ENCODE peak calls at places on chromosomes 7 and 10, in five cellular contexts. B, A, D, X and O are unnamed samples.
A peak's percentile ranks its signal among the peaks of the same experiment; 100 is the strongest.

GRCh38 chr10:104209575-104210198 is 22.5 kb downstream of the CFAP43 start:
- DNase-seq in B (peak; percentile 66), A (peak; percentile 13), D (peak; percentile 27), X (peak; percentile 29), O (peak; percentile 15)

GRCh38 chr7:121872831-121873764 is at the start of gene PTPRZ1:
- DNase-seq in B (peak; percentile 26), A (peak; percentile 7), D (no peak), X (no peak), O (peak; percentile 12)

GRCh38 chr7:31811650-31812461 is 124.8 kb downstream of the PPP1R17 start:
- DNase-seq in B (no peak), A (no peak), D (peak; percentile 79), X (no peak), O (no peak)

GRCh38 chr7:2908103-2908683 is 64.1 kb upstream of the GNA12 start:
- DNase-seq in B (no peak), A (no peak), D (no peak), X (no peak), O (no peak)

GRCh38 chr7:31705377-31705776 is 18.4 kb downstream of the PPP1R17 start:
- DNase-seq in B (no peak), A (no peak), D (no peak), X (no peak), O (no peak)

GRCh38 chr10:88190123-88190522 is 326.7 kb downstream of the PTEN start:
- DNase-seq in B (no peak), A (no peak), D (no peak), X (no peak), O (no peak)

GRCh38 chr10:73898730-73899400 is 12.1 kb upstream of the PLAU start:
- DNase-seq in B (peak; percentile 44), A (no peak), D (peak; percentile 75), X (no peak), O (no peak)

GRCh38 chr7:73701357-73701995 is 18.0 kb downstream of the STX1A start:
- DNase-seq in B (peak; percentile 51), A (no peak), D (peak; percentile 28), X (peak; percentile 47), O (peak; percentile 68)

GRCh38 chr10:91082447-91082846 is 138.0 kb upstream of the PCGF5 start:
- DNase-seq in B (no peak), A (no peak), D (no peak), X (no peak), O (no peak)

GRCh38 chr7:46352335-46352954 is 431.4 kb upstream of the IGFBP3 start:
- DNase-seq in B (peak; percentile 74), A (peak; percentile 51), D (peak; percentile 49), X (peak; percentile 8), O (peak; percentile 29)

GRCh38 chr7:94127026-94127425 is 122.9 kb upstream of the BET1 start:
- DNase-seq in B (no peak), A (no peak), D (no peak), X (no peak), O (peak; percentile 61)

GRCh38 chr7:47721670-47722069 is 139.8 kb upstream of the TNS3 start:
- DNase-seq in B (no peak), A (no peak), D (no peak), X (no peak), O (no peak)

GRCh38 chr10:19592276-19592675 is 224.0 kb upstream of the PLXDC2 start:
- DNase-seq in B (peak; percentile 48), A (no peak), D (no peak), X (no peak), O (no peak)

GRCh38 chr7:148712610-148713330 is 14.1 kb downstream of the CUL1 start:
- DNase-seq in B (no peak), A (no peak), D (no peak), X (no peak), O (no peak)